ENCODE peak calls at places on chromosome 9, in five cellular contexts. One of them, this sample, is unnamed.

GRCh38 chr9:92749071-92749933 is 15.3 kb downstream of the BICD2 start:
- DNase-seq in hepatocyte: no peak
- DNase-seq in AG10803: no peak
- DNase-seq in colonic mucosa: no peak
- DNase-seq in psoas muscle: no peak
- DNase-seq in this sample: no peak

GRCh38 chr9:32456564-32456963 is 69.4 kb downstream of the RIGI start:
- DNase-seq in psoas muscle: no peak
- DNase-seq in hepatocyte: no peak
- DNase-seq in colonic mucosa: no peak
- DNase-seq in AG10803: peak
- DNase-seq in this sample: no peak

GRCh38 chr9:70420267-70421019 is 6.0 kb upstream of the KLF9 start:
- DNase-seq in psoas muscle: peak
- DNase-seq in hepatocyte: peak
- DNase-seq in AG10803: peak
- DNase-seq in colonic mucosa: peak
- DNase-seq in this sample: no peak

GRCh38 chr9:89483592-89484474 is 14.1 kb downstream of the SEMA4D start:
- DNase-seq in colonic mucosa: no peak
- DNase-seq in hepatocyte: no peak
- DNase-seq in AG10803: no peak
- DNase-seq in psoas muscle: no peak
- DNase-seq in this sample: no peak

GRCh38 chr9:96719538-96720315 is 58.2 kb downstream of the ZNF510 start:
- DNase-seq in hepatocyte: no peak
- DNase-seq in AG10803: no peak
- DNase-seq in psoas muscle: no peak
- DNase-seq in colonic mucosa: peak
- DNase-seq in this sample: no peak

GRCh38 chr9:70921126-70921525 is 200.3 kb downstream of the TRPM3 start:
- DNase-seq in hepatocyte: no peak
- DNase-seq in psoas muscle: no peak
- DNase-seq in AG10803: peak
- DNase-seq in colonic mucosa: no peak
- DNase-seq in this sample: no peak

GRCh38 chr9:72695365-72695764 is 174.0 kb downstream of the TMC1 start:
- DNase-seq in hepatocyte: no peak
- DNase-seq in AG10803: no peak
- DNase-seq in colonic mucosa: no peak
- DNase-seq in psoas muscle: no peak
- DNase-seq in this sample: no peak

GRCh38 chr9:81292056-81292805 is 397.1 kb downstream of the TLE1 start:
- DNase-seq in colonic mucosa: no peak
- DNase-seq in psoas muscle: no peak
- DNase-seq in AG10803: no peak
- DNase-seq in hepatocyte: no peak
- DNase-seq in this sample: no peak

GRCh38 chr9:17319822-17320221 is 185.0 kb downstream of the CNTLN start:
- DNase-seq in psoas muscle: no peak
- DNase-seq in AG10803: no peak
- DNase-seq in colonic mucosa: no peak
- DNase-seq in hepatocyte: no peak
- DNase-seq in this sample: no peak

GRCh38 chr9:88196456-88196855 is 58.2 kb upstream of the SPATA31C2 start:
- DNase-seq in AG10803: no peak
- DNase-seq in psoas muscle: no peak
- DNase-seq in colonic mucosa: no peak
- DNase-seq in hepatocyte: peak
- DNase-seq in this sample: no peak

GRCh38 chr9:118522093-118523028 is 818.2 kb downstream of the TLR4 start:
- DNase-seq in colonic mucosa: peak
- DNase-seq in AG10803: peak
- DNase-seq in psoas muscle: no peak
- DNase-seq in hepatocyte: peak
- DNase-seq in this sample: no peak

GRCh38 chr9:79685576-79685975 is 113.8 kb downstream of the TLE4 start:
- DNase-seq in colonic mucosa: no peak
- DNase-seq in hepatocyte: no peak
- DNase-seq in AG10803: peak
- DNase-seq in psoas muscle: no peak
- DNase-seq in this sample: peak

GRCh38 chr9:129469188-129469987 is 151.5 kb downstream of the C9orf50 start:
- DNase-seq in psoas muscle: no peak
- DNase-seq in AG10803: no peak
- DNase-seq in hepatocyte: no peak
- DNase-seq in colonic mucosa: no peak
- DNase-seq in this sample: no peak

GRCh38 chr9:36665921-36666429 is 93.3 kb downstream of the MELK start:
- DNase-seq in hepatocyte: no peak
- DNase-seq in psoas muscle: no peak
- DNase-seq in AG10803: peak
- DNase-seq in colonic mucosa: no peak
- DNase-seq in this sample: no peak

GRCh38 chr9:129567842-129568559 is 52.9 kb downstream of the C9orf50 start:
- DNase-seq in colonic mucosa: no peak
- DNase-seq in psoas muscle: no peak
- DNase-seq in hepatocyte: no peak
- DNase-seq in AG10803: peak
- DNase-seq in this sample: peak

GRCh38 chr9:98248737-98249474 is 6.5 kb downstream of the TBC1D2 start:
- DNase-seq in hepatocyte: peak
- DNase-seq in colonic mucosa: peak
- DNase-seq in psoas muscle: peak
- DNase-seq in AG10803: peak
- DNase-seq in this sample: peak

GRCh38 chr9:137280478-137281344 is 3.2 kb downstream of the TOR4A start:
- DNase-seq in psoas muscle: no peak
- DNase-seq in AG10803: peak
- DNase-seq in hepatocyte: peak
- DNase-seq in colonic mucosa: peak
- DNase-seq in this sample: no peak

GRCh38 chr9:27497883-27498553 is 26.1 kb upstream of the IFNK start:
- DNase-seq in AG10803: no peak
- DNase-seq in hepatocyte: no peak
- DNase-seq in psoas muscle: no peak
- DNase-seq in colonic mucosa: no peak
- DNase-seq in this sample: no peak

GRCh38 chr9:23563497-23563896 is 262.5 kb downstream of the ELAVL2 start:
- DNase-seq in hepatocyte: no peak
- DNase-seq in psoas muscle: no peak
- DNase-seq in colonic mucosa: no peak
- DNase-seq in AG10803: peak
- DNase-seq in this sample: no peak

GRCh38 chr9:92647671-92648446 is 22.1 kb downstream of the IPPK start:
- DNase-seq in AG10803: no peak
- DNase-seq in colonic mucosa: no peak
- DNase-seq in hepatocyte: no peak
- DNase-seq in psoas muscle: no peak
- DNase-seq in this sample: no peak

GRCh38 chr9:37954581-37954981 is 50.7 kb upstream of the SLC25A51 start:
- DNase-seq in hepatocyte: no peak
- DNase-seq in AG10803: no peak
- DNase-seq in psoas muscle: no peak
- DNase-seq in colonic mucosa: no peak
- DNase-seq in this sample: no peak

GRCh38 chr9:105007143-105007542 is 79.2 kb upstream of the ABCA1 start:
- DNase-seq in psoas muscle: no peak
- DNase-seq in colonic mucosa: no peak
- DNase-seq in AG10803: peak
- DNase-seq in hepatocyte: peak
- DNase-seq in this sample: peak

GRCh38 chr9:93667627-93668026 is 91.2 kb downstream of the PHF2 start:
- DNase-seq in AG10803: no peak
- DNase-seq in hepatocyte: no peak
- DNase-seq in colonic mucosa: no peak
- DNase-seq in psoas muscle: peak
- DNase-seq in this sample: no peak

GRCh38 chr9:19408316-19408692 is 505 bp upstream of the ACER2 start:
- DNase-seq in psoas muscle: peak
- DNase-seq in colonic mucosa: no peak
- DNase-seq in hepatocyte: no peak
- DNase-seq in AG10803: no peak
- DNase-seq in this sample: no peak

GRCh38 chr9:89022071-89022721 is 30.9 kb downstream of the S1PR3 start:
- DNase-seq in psoas muscle: no peak
- DNase-seq in hepatocyte: peak
- DNase-seq in colonic mucosa: no peak
- DNase-seq in AG10803: peak
- DNase-seq in this sample: no peak

GRCh38 chr9:382383-382782 is 167.7 kb downstream of the DOCK8 start:
- DNase-seq in hepatocyte: no peak
- DNase-seq in colonic mucosa: no peak
- DNase-seq in psoas muscle: no peak
- DNase-seq in AG10803: no peak
- DNase-seq in this sample: no peak
- H3K4me3 ChIP-seq in hepatocyte: no peak
- H3K4me3 ChIP-seq in colonic mucosa: no peak
- H3K4me3 ChIP-seq in psoas muscle: no peak
- H3K4me3 ChIP-seq in AG10803: no peak
- H3K4me3 ChIP-seq in this sample: no peak

GRCh38 chr9:131546336-131547084 is 1.2 kb downstream of the PRRT1B start:
- DNase-seq in psoas muscle: no peak
- DNase-seq in colonic mucosa: peak
- DNase-seq in hepatocyte: no peak
- DNase-seq in AG10803: no peak
- DNase-seq in this sample: no peak

GRCh38 chr9:131545786-131546335 is 538 bp downstream of the PRRT1B start:
- DNase-seq in psoas muscle: no peak
- DNase-seq in colonic mucosa: peak
- DNase-seq in hepatocyte: no peak
- DNase-seq in AG10803: no peak
- DNase-seq in this sample: no peak

GRCh38 chr9:131539223-131539923 is 6.0 kb upstream of the PRRT1B start:
- DNase-seq in psoas muscle: no peak
- DNase-seq in AG10803: no peak
- DNase-seq in colonic mucosa: no peak
- DNase-seq in hepatocyte: no peak
- DNase-seq in this sample: no peak

GRCh38 chr9:131543141-131543540 is 2.2 kb upstream of the PRRT1B start:
- DNase-seq in hepatocyte: no peak
- DNase-seq in colonic mucosa: no peak
- DNase-seq in AG10803: no peak
- DNase-seq in psoas muscle: no peak
- DNase-seq in this sample: no peak

DNA sequence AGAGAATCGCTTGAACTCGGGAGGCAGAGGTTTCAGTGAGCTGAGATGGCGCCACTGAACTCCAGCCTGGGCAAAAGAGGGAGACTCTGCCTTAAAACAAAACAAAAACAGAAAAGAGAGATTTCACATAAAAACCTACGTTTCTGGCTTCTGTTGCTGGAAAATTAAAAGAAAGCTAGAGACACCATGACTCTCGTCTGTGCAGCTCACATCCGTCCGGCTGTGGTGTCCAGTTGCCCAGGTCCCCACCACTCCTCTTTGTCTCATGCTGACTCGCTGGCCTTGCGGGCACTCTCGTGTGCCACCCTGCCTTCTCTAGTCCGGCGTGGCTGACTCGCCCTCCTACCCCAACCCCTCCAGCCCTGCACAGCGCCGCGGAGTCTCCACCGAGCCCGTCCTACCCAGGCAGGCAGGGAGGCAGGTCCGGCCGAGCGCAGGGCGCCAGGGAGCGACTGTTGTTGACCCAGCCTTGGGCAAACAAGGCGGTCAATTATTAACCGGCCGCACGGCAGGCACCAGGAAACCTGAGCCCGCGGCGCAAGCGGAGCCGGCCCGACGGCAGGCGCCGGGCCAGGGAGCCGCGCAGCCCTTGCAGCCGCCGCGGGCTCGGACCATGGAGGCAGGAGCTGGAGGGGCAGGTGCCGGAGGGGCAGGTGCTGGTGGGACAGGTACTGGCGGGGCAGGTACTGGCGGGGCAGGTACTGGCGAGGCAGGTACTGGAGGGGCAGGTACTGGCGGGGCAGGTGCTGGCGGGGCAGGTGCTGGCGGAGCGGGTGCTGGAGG is at the start of gene PRRT1B:
- DNase-seq in AG10803: no peak
- DNase-seq in hepatocyte: peak
- DNase-seq in psoas muscle: no peak
- DNase-seq in colonic mucosa: peak
- DNase-seq in this sample: no peak
- H3K4me3 ChIP-seq in AG10803: no peak
- H3K4me3 ChIP-seq in hepatocyte: no peak
- H3K4me3 ChIP-seq in psoas muscle: peak
- H3K4me3 ChIP-seq in colonic mucosa: peak
- H3K4me3 ChIP-seq in this sample: no peak

DNA sequence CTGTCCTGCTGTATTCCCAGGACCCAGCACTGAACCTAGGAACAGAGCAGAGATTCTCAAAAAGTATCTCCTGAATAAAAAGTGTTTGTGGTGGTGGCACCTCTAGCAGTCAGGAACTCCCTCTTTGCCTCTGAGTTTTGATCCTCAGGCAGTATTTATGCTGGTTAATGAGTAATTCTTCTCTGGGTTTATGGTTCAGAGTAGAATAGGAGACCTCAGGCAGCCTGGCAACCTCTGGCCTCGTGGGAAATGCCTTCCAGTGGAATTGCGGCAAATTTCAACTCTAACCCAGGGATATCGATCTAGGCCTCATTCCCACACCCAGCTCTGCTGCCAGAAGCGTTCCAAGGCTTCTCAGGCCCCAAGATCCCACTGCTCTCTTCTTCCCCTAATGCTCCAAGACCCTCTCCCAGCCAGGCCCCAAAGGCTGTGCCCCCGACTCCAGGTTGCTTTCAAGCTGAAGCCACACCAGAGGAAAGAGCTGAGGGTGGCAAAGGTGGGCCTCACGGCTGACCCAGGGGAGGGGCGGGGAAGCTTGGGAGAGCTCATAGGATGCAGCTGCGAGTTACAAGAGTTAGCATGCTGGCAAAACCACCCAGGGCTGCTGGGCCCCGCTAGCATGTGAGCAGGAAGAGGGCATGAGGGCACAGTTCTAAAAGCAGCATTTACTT is 10.9 kb upstream of the HDHD3 start:
- DNase-seq in AG10803: no peak
- DNase-seq in psoas muscle: no peak
- DNase-seq in colonic mucosa: peak
- DNase-seq in hepatocyte: peak
- DNase-seq in this sample: no peak
- H3K4me3 ChIP-seq in AG10803: no peak
- H3K4me3 ChIP-seq in psoas muscle: no peak
- H3K4me3 ChIP-seq in colonic mucosa: no peak
- H3K4me3 ChIP-seq in hepatocyte: no peak
- H3K4me3 ChIP-seq in this sample: no peak

GRCh38 chr9:99622679-99623078 is 199.0 kb upstream of the NR4A3 start:
- DNase-seq in AG10803: no peak
- DNase-seq in psoas muscle: no peak
- DNase-seq in colonic mucosa: no peak
- DNase-seq in hepatocyte: no peak
- DNase-seq in this sample: no peak

GRCh38 chr9:99624499-99625233 is 197.0 kb upstream of the NR4A3 start:
- DNase-seq in psoas muscle: no peak
- DNase-seq in colonic mucosa: no peak
- DNase-seq in AG10803: no peak
- DNase-seq in hepatocyte: no peak
- DNase-seq in this sample: no peak

GRCh38 chr9:99628843-99629242 is 192.8 kb upstream of the NR4A3 start:
- DNase-seq in hepatocyte: no peak
- DNase-seq in AG10803: no peak
- DNase-seq in colonic mucosa: no peak
- DNase-seq in psoas muscle: no peak
- DNase-seq in this sample: no peak

GRCh38 chr9:99623780-99624364 is 197.8 kb upstream of the NR4A3 start:
- DNase-seq in AG10803: no peak
- DNase-seq in hepatocyte: no peak
- DNase-seq in psoas muscle: no peak
- DNase-seq in colonic mucosa: no peak
- DNase-seq in this sample: no peak

GRCh38 chr9:99626424-99626823 is 195.3 kb upstream of the NR4A3 start:
- DNase-seq in AG10803: no peak
- DNase-seq in colonic mucosa: no peak
- DNase-seq in psoas muscle: no peak
- DNase-seq in hepatocyte: no peak
- DNase-seq in this sample: no peak
- H3K4me3 ChIP-seq in AG10803: no peak
- H3K4me3 ChIP-seq in colonic mucosa: no peak
- H3K4me3 ChIP-seq in psoas muscle: no peak
- H3K4me3 ChIP-seq in hepatocyte: no peak
- H3K4me3 ChIP-seq in this sample: no peak